ENCODE peak calls at places on chromosome 10, in six cellular contexts. F is psoas muscle; E is ovary; W is Peyer's patch; Q is neuronal stem cell; Z is CD4-positive, alpha-beta memory T cell. C is an unnamed sample. For H3K4me1 and H3K9me3, the result is how much of the 10 kb centered on the place peaks cover.

GRCh38 chr10:5975641-5976473 is 1.5 kb downstream of the IL15RA start:
- DNase-seq in Q (no peak), E (no peak), F (no peak), W (peak), Z (peak), C (peak)

GRCh38 chr10:78038791-78039547 is 5.3 kb downstream of the RPS24 start:
- DNase-seq in W (no peak), Q (no peak), E (no peak), F (no peak), Z (no peak), C (no peak)

GRCh38 chr10:27637601-27638000 is 108.0 kb downstream of the MKX start:
- DNase-seq in Z (no peak), F (no peak), Q (no peak), W (no peak), E (no peak), C (no peak)

GRCh38 chr10:91513598-91513997 is 103.5 kb downstream of the HECTD2 start:
- DNase-seq in W (no peak), F (no peak), Q (no peak), Z (no peak), E (no peak), C (no peak)

GRCh38 chr10:3850999-3851937 is 66.3 kb upstream of the KLF6 start:
- DNase-seq in F (no peak), E (no peak), Q (no peak), Z (no peak), W (no peak), C (no peak)

GRCh38 chr10:692682-693351 is 3.3 kb upstream of the DIP2C start:
- DNase-seq in Q (no peak), Z (no peak), E (no peak), W (no peak), F (no peak), C (no peak)

GRCh38 chr10:45241865-45242518 is 73.4 kb downstream of the OR13A1 start:
- DNase-seq in W (no peak), F (no peak), Q (no peak), Z (no peak), E (no peak), C (no peak)

GRCh38 chr10:58291538-58292174 is 22.7 kb downstream of the CISD1 start:
- DNase-seq in Z (peak), Q (no peak), F (no peak), W (peak), E (no peak), C (no peak)

GRCh38 chr10:114303556-114303955 is 64.5 kb downstream of the VWA2 start:
- DNase-seq in Z (no peak), E (no peak), Q (no peak), W (no peak), F (no peak), C (no peak)

GRCh38 chr10:11610855-11611247 is 599 bp downstream of the USP6NL start:
- DNase-seq in W (peak), E (peak), Q (no peak), Z (peak), F (no peak), C (peak)

GRCh38 chr10:36254191-36254590 is 612.1 kb upstream of the FZD8 start:
- DNase-seq in Q (no peak), F (peak), Z (no peak), W (peak), E (peak), C (no peak)

GRCh38 chr10:59360605-59361515 is 1.5 kb downstream of the FAM13C start:
- DNase-seq in Q (no peak), F (no peak), W (no peak), Z (no peak), E (no peak), C (no peak)

GRCh38 chr10:13883843-13884444 is 297.2 kb downstream of the PRPF18 start:
- DNase-seq in W (no peak), Z (no peak), E (no peak), F (no peak), Q (no peak), C (no peak)

GRCh38 chr10:131141645-131142445 is 169.7 kb downstream of the TCERG1L start:
- DNase-seq in F (no peak), E (no peak), W (no peak), Q (no peak), Z (no peak), C (no peak)

GRCh38 chr10:60406182-60406581 is 16.5 kb upstream of the ANK3 start:
- DNase-seq in F (no peak), Q (no peak), W (no peak), Z (no peak), E (no peak), C (no peak)
- H3K4me1 ChIP-seq in F (under half), Q (under half), W (under half), Z (under half), E (under half), C (under half)

GRCh38 chr10:37535459-37536246 is 321.8 kb downstream of the ZNF248 start:
- DNase-seq in E (no peak), W (no peak), Q (no peak), F (no peak), Z (no peak), C (no peak)
- H3K9me3 ChIP-seq in E (under half), W (under half), Q (under half), F (under half), Z (under half), C (under half)

GRCh38 chr10:95907454-95908253 is at the start of gene CC2D2B:
- DNase-seq in Q (peak), Z (peak), E (peak), F (peak), W (peak), C (peak)
- H3K27ac ChIP-seq in Q (peak), Z (peak), E (peak), F (peak), W (peak), C (peak)

GRCh38 chr10:103758294-103758681 is 97.1 kb downstream of the SH3PXD2A start:
- DNase-seq in E (no peak), Q (no peak), W (no peak), F (peak), Z (no peak), C (no peak)
- H3K4me1 ChIP-seq in E (under half), Q (under half), W (under half), F (half or more), Z (half or more), C (half or more)

GRCh38 chr10:109173910-109174309 is 749.4 kb downstream of the XPNPEP1 start:
- DNase-seq in E (no peak), Z (no peak), F (no peak), W (no peak), Q (no peak), C (no peak)

GRCh38 chr10:109174526-109174925 is 748.8 kb downstream of the XPNPEP1 start:
- DNase-seq in E (no peak), Z (no peak), W (no peak), F (no peak), Q (no peak), C (no peak)

GRCh38 chr10:109183366-109183765 is 739.9 kb downstream of the XPNPEP1 start:
- DNase-seq in E (no peak), F (no peak), W (no peak), Q (no peak), Z (no peak), C (no peak)

DNA sequence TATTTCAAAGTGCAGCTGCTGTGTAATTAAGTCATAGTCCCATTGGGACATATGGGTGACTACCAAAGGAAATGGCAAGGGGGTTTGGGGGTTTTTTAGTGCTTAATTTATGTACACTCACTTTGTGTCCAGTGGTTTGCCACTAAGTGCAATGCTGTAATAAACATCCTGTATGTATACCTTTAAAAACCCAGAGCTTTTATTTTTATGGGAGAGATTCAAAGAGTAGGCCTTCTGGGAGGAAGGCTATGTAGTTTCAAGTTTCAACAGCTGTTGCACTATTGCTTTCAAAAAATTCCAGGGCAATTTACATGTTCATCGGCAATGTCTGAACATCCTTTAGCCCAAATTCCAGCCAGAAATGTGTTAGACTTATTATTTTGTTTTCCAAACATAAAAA is 744.7 kb downstream of the XPNPEP1 start:
- DNase-seq in E (no peak), F (no peak), W (no peak), Z (no peak), Q (no peak), C (no peak)
- H3K9me3 ChIP-seq in E (under half), F (under half), W (under half), Z (under half), Q (under half), C (under half)

C was measured in CD4-positive, CD25-positive, alpha-beta regulatory T cell.